ENCODE peak calls at places on chromosomes 4 and X, in seven cellular contexts. Y is IMR-90, O is breast epithelium, B is choroid plexus epithelial cell, G is cardiac muscle cell, A is brain microvascular endothelial cell, P is bronchial epithelial cell. Q is an unnamed sample.

GRCh38 chrX:133645977-133646750 is 230.9 kb upstream of the GPC4 start:
- DNase-seq in G (no peak), B (peak), O (no peak), A (peak), P (peak), Y (peak), Q (no peak)

GRCh38 chr4:181646864-181647263 is 596.3 kb upstream of the TENM3 start:
- DNase-seq in O (no peak), A (peak), Y (peak), B (peak), P (no peak), G (no peak), Q (no peak)

GRCh38 chr4:53788011-53788410 is 196.7 kb upstream of the LNX1 start:
- DNase-seq in O (no peak), A (no peak), P (no peak), G (no peak), Y (no peak), B (no peak), Q (no peak)

GRCh38 chr4:136355970-136356369 is 1176.3 kb downstream of the PCDH18 start:
- DNase-seq in B (no peak), G (no peak), A (no peak), O (no peak), P (no peak), Y (no peak), Q (no peak)

GRCh38 chrX:69158166-69159040 is 6.8 kb downstream of the PJA1 start:
- DNase-seq in Y (peak), B (peak), G (peak), O (no peak), P (peak), A (peak), Q (peak)

GRCh38 chrX:154429708-154430107 is 1.2 kb downstream of the ATP6AP1 start:
- DNase-seq in P (no peak), Y (no peak), B (no peak), G (no peak), A (no peak), O (no peak), Q (no peak)

GRCh38 chr4:174396599-174396998 is 112.9 kb downstream of the CEP44 start:
- DNase-seq in O (no peak), B (no peak), Y (no peak), A (no peak), G (no peak), P (no peak), Q (no peak)

GRCh38 chr4:137454767-137455166 is 77.5 kb downstream of the PCDH18 start:
- DNase-seq in O (no peak), P (no peak), G (peak), A (no peak), B (no peak), Y (no peak), Q (no peak)

GRCh38 chrX:77014655-77015377 is 432.4 kb upstream of the FGF16 start:
- DNase-seq in B (peak), O (no peak), Y (no peak), P (no peak), A (no peak), G (peak), Q (no peak)

GRCh38 chrX:37926700-37927099 is 79.3 kb upstream of the DYNLT3 start:
- DNase-seq in O (no peak), G (peak), P (peak), B (peak), Y (peak), A (no peak), Q (no peak)

GRCh38 chr4:61543976-61544375 is 343.9 kb downstream of the ADGRL3 start:
- DNase-seq in G (no peak), A (no peak), B (peak), Y (no peak), O (no peak), P (peak), Q (no peak)

GRCh38 chr4:28378109-28378830 is 1517.6 kb downstream of the STIM2 start:
- DNase-seq in A (no peak), B (peak), Y (no peak), G (no peak), O (no peak), P (no peak), Q (no peak)

GRCh38 chr4:123833156-123833555 is 436.6 kb downstream of the SPRY1 start:
- DNase-seq in A (no peak), G (no peak), P (peak), B (no peak), O (no peak), Y (peak), Q (no peak)

GRCh38 chr4:145293658-145294057 is 113.3 kb upstream of the OTUD4 start:
- DNase-seq in G (no peak), B (no peak), O (no peak), Y (peak), P (no peak), A (no peak), Q (no peak)

GRCh38 chr4:8558080-8558960 is 21.9 kb upstream of the GPR78 start:
- DNase-seq in B (no peak), A (peak), O (no peak), P (peak), G (no peak), Y (no peak), Q (peak)

GRCh38 chr4:67483868-67484602 is 61.3 kb downstream of the CENPC start:
- DNase-seq in P (peak), A (peak), O (no peak), Y (peak), B (peak), G (no peak), Q (no peak)

GRCh38 chr4:124943145-124943889 is 230.8 kb upstream of the ANKRD50 start:
- DNase-seq in Y (no peak), A (peak), G (no peak), O (no peak), P (peak), B (peak), Q (no peak)

GRCh38 chrX:115393271-115393670 is 103.8 kb downstream of the LUZP4 start:
- DNase-seq in G (peak), Y (peak), A (peak), B (peak), P (peak), O (no peak), Q (peak)

GRCh38 chr4:165784672-165785071 is 88.4 kb upstream of the TLL1 start:
- DNase-seq in Y (no peak), G (no peak), P (no peak), O (no peak), B (no peak), A (no peak), Q (no peak)

GRCh38 chr4:156190606-156191005 is 236.9 kb upstream of the CTSO start:
- DNase-seq in Y (peak), G (no peak), B (peak), O (no peak), P (peak), A (peak), Q (no peak)

GRCh38 chr4:146124023-146124680 is 51.4 kb upstream of the LSM6 start:
- DNase-seq in A (no peak), B (no peak), O (no peak), Y (peak), P (no peak), G (no peak), Q (no peak)

GRCh38 chr4:122827258-122827887 is 742 bp downstream of the FGF2 start:
- DNase-seq in P (no peak), A (peak), Y (peak), G (peak), O (no peak), B (peak), Q (peak)

GRCh38 chr4:109211671-109212070 is 90.8 kb downstream of the COL25A1 start:
- DNase-seq in B (peak), G (no peak), A (peak), O (no peak), Y (peak), P (no peak), Q (no peak)

GRCh38 chr4:20698382-20698781 is 1.9 kb upstream of the PACRGL start:
- DNase-seq in Y (no peak), G (no peak), B (peak), P (peak), A (no peak), O (no peak), Q (no peak)

GRCh38 chr4:127045872-127046271 is 586.9 kb upstream of the INTU start:
- DNase-seq in G (no peak), Y (no peak), A (no peak), O (no peak), B (no peak), P (peak), Q (no peak)

GRCh38 chrX:107736781-107737531 is 38.6 kb downstream of the TSC22D3 start:
- DNase-seq in P (no peak), Y (no peak), B (peak), G (peak), A (no peak), O (no peak), Q (no peak)

GRCh38 chr4:172009461-172009860 is 196.3 kb downstream of the GALNTL6 start:
- DNase-seq in A (no peak), P (no peak), B (no peak), G (no peak), O (no peak), Y (no peak), Q (no peak)

GRCh38 chrX:810186-810585 is 179.6 kb downstream of the SHOX start:
- DNase-seq in B (no peak), G (no peak), P (no peak), O (no peak), A (no peak), Y (no peak), Q (no peak)

GRCh38 chrX:152343306-152343705 is 107.8 kb downstream of the GABRA3 start:
- DNase-seq in B (no peak), P (no peak), O (no peak), G (peak), A (no peak), Y (no peak), Q (no peak)
- TF ChIP-seq CTCF in B (no peak), P (no peak), O (no peak), G (no peak), A (no peak), Y (no peak), Q (no peak)

GRCh38 chr4:157911662-157912061 is 261.2 kb downstream of the GASK1B start:
- DNase-seq in G (no peak), P (no peak), O (no peak), Y (no peak), B (no peak), A (no peak), Q (no peak)

GRCh38 chr4:157907224-157907623 is 265.6 kb downstream of the GASK1B start:
- DNase-seq in P (no peak), G (no peak), Y (no peak), O (no peak), B (no peak), A (no peak), Q (no peak)

GRCh38 chr4:157912212-157912611 is 260.6 kb downstream of the GASK1B start:
- DNase-seq in P (no peak), Y (no peak), B (no peak), A (no peak), G (no peak), O (no peak), Q (no peak)
- TF ChIP-seq CTCF in P (no peak), Y (no peak), B (no peak), A (no peak), G (no peak), O (no peak), Q (no peak)

GRCh38 chr4:141660880-141661279 is 24.5 kb downstream of the IL15 start:
- DNase-seq in Y (no peak), P (no peak), G (no peak), A (no peak), O (no peak), B (no peak), Q (no peak)

GRCh38 chr4:141659539-141659938 is 23.2 kb downstream of the IL15 start:
- DNase-seq in G (no peak), Y (peak), A (no peak), B (peak), P (no peak), O (no peak), Q (no peak)

GRCh38 chr4:141656031-141656430 is 19.6 kb downstream of the IL15 start:
- DNase-seq in B (no peak), Y (no peak), P (no peak), O (no peak), A (no peak), G (no peak), Q (no peak)

GRCh38 chr4:141658316-141658715 is 21.9 kb downstream of the IL15 start:
- DNase-seq in Y (no peak), P (no peak), O (no peak), B (no peak), G (no peak), A (no peak), Q (no peak)

GRCh38 chr4:141657550-141657949 is 21.2 kb downstream of the IL15 start:
- DNase-seq in A (no peak), O (no peak), Y (no peak), G (no peak), B (no peak), P (no peak), Q (no peak)
- TF ChIP-seq CTCF in A (no peak), O (no peak), Y (no peak), G (no peak), B (no peak), P (no peak), Q (no peak)

GRCh38 chr4:6308890-6309643 is 39.4 kb downstream of the WFS1 start:
- DNase-seq in B (no peak), G (peak), A (no peak), P (no peak), O (no peak), Y (no peak), Q (peak)
- TF ChIP-seq CTCF in B (no peak), G (peak), A (no peak), P (no peak), O (no peak), Y (no peak), Q (no peak)

DNA sequence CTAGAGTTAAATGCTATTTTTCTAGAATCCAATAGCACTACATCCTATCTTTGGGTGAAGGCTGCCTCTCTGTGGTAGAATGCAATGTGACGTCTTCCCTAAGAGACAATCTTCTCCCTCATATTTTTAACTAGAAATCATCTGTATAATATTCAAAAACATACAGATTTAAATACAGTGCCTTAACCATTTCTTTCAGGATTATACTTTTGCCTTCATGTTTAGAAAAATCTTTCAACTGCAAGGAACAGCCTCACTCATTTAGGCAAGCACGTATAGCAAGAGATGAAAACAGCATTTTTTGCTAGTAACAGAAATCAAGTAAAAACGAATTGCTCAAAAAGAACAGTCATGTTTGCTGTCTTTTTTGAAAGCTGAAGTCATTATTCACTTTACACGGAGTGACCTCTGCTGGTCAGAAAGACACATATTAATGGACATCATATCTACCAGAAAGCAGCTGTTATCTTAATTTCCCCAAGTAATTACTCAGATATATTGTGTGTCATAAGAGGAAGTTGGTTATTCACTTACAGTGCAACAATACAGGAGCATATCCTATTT is 422.3 kb downstream of the STPG2 start:
- DNase-seq in B (peak), Y (no peak), G (no peak), A (peak), P (peak), O (no peak), Q (peak)
- TF ChIP-seq CTCF in B (peak), Y (no peak), G (peak), A (peak), P (peak), O (no peak), Q (no peak)

DNA sequence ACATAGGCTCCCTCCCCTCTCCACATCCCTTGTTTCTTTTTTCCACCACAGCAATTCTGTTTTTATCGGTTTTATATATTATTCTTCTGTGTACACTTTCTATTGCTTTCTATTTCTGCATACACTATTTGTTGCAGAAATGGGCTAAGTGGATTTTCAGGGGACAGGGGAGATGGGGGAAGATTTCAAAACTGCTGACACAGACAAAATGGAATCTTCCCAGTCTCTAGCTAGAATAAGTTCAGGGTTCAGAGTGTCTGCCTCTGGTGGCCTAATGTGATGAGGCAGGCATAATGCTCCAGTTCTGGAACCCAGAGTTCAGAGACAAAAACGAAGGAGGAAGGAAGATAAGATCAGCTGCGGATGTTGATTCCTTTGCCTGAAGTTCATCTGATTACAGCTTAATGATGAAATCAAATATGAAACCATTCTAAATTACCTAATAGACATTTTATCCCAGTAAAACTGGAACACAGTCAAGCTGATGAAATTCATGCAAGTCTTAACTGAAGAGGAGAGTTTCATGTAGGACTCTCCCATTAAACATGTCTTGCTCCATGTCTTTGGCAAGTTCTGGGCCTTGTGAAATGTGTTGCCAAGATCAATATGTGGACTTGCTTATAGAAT is 447.1 kb downstream of the AFF2 start:
- DNase-seq in P (no peak), A (no peak), O (no peak), G (no peak), Y (no peak), B (peak), Q (no peak)
- TF ChIP-seq CTCF in P (no peak), A (peak), O (no peak), G (no peak), Y (no peak), B (peak), Q (no peak)

DNA sequence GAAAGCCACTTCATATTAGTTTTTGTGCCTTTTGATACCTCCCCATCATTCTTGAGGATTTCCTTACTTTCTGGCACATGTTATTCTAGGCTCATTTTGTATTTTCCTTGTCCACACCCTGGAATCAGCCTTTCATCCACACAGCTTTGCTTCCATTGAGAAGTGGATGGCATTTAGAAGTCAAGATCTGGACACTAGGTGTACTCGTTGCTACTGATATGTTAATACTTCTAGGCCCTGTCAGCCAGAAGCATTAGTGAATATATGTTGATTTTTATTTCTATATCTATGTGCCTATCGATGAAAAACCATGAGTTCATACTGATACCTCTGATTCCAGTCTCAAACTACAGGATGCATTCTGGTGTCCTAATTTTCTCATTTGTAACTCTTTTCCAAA is 73.2 kb downstream of the ARHGAP24 start:
- DNase-seq in B (peak), G (no peak), A (no peak), P (peak), Y (no peak), O (no peak), Q (no peak)
- TF ChIP-seq CTCF in B (no peak), G (no peak), A (no peak), P (peak), Y (no peak), O (no peak), Q (no peak)